ENCODE peak calls at places on chromosomes 5 and 9, in seven cellular contexts. Y is heart right ventricle, X is thoracic aorta, C is tibial artery, T is AG10803, E is A549, D is OCI-LY7. R is an unnamed sample.

GRCh38 chr9:16515207-16515606 is 355.3 kb downstream of the BNC2 start:
- DNase-seq in Y (no peak), X (no peak), C (no peak), T (no peak), E (no peak), D (no peak), R (no peak)

GRCh38 chr9:97038551-97038908 is 412 bp downstream of the CTSV start:
- DNase-seq in Y (no peak), X (no peak), C (no peak), T (no peak), E (no peak), D (no peak), R (no peak)

GRCh38 chr5:142924135-142924883 is 154.1 kb downstream of the ARHGAP26 start:
- DNase-seq in Y (no peak), X (no peak), C (no peak), T (no peak), E (peak), D (peak), R (no peak)

GRCh38 chr9:105416840-105417239 is 31.0 kb upstream of the FSD1L start:
- DNase-seq in Y (no peak), X (no peak), C (no peak), T (no peak), E (no peak), D (no peak), R (peak)

GRCh38 chr5:17428176-17428800 is 69.7 kb upstream of the TAF11L2 start:
- DNase-seq in Y (no peak), X (no peak), C (no peak), T (no peak), E (no peak), D (no peak), R (no peak)

GRCh38 chr5:55172051-55172899 is 702 bp downstream of the CDC20B start:
- DNase-seq in Y (no peak), X (no peak), C (peak), T (peak), E (peak), D (peak), R (peak)

GRCh38 chr5:5348576-5348975 is 73.9 kb upstream of the ICE1 start:
- DNase-seq in Y (no peak), X (no peak), C (no peak), T (no peak), E (no peak), D (no peak), R (no peak)

GRCh38 chr9:110443878-110444245 is 106.2 kb upstream of the TXNDC8 start:
- DNase-seq in Y (no peak), X (no peak), C (no peak), T (peak), E (no peak), D (no peak), R (no peak)

GRCh38 chr5:56305001-56305400 is 71.9 kb upstream of the ANKRD55 start:
- DNase-seq in Y (no peak), X (no peak), C (no peak), T (peak), E (no peak), D (no peak), R (no peak)

GRCh38 chr5:81553570-81554212 is 159.8 kb upstream of the ACOT12 start:
- DNase-seq in Y (no peak), X (no peak), C (no peak), T (no peak), E (no peak), D (no peak), R (no peak)

GRCh38 chr9:2178034-2178734 is 163.0 kb downstream of the SMARCA2 start:
- DNase-seq in Y (no peak), X (no peak), C (no peak), T (no peak), E (no peak), D (no peak), R (no peak)

GRCh38 chr9:20512106-20512505 is 110.2 kb downstream of the MLLT3 start:
- DNase-seq in Y (no peak), X (no peak), C (no peak), T (peak), E (peak), D (no peak), R (no peak)

GRCh38 chr9:38287420-38287985 is 105.0 kb upstream of the ALDH1B1 start:
- DNase-seq in Y (no peak), X (no peak), C (no peak), T (no peak), E (no peak), D (no peak), R (no peak)

GRCh38 chr9:107142896-107143603 is 140.0 kb upstream of the RAD23B start:
- DNase-seq in Y (no peak), X (no peak), C (no peak), T (peak), E (no peak), D (no peak), R (no peak)

GRCh38 chr5:41610402-41610801 is 100.0 kb upstream of the PLCXD3 start:
- DNase-seq in Y (no peak), X (no peak), C (no peak), T (no peak), E (no peak), D (no peak), R (no peak)

GRCh38 chr5:26942481-26942880 is 95.9 kb downstream of the CDH9 start:
- DNase-seq in Y (no peak), X (no peak), C (no peak), T (no peak), E (no peak), D (no peak), R (no peak)

GRCh38 chr5:59125961-59126360 is 543.1 kb downstream of the RAB3C start:
- DNase-seq in Y (no peak), X (no peak), C (no peak), T (no peak), E (no peak), D (no peak), R (no peak)

GRCh38 chr5:33275921-33276705 is 164.7 kb upstream of the TARS1 start:
- DNase-seq in Y (no peak), X (no peak), C (no peak), T (peak), E (no peak), D (no peak), R (no peak)

GRCh38 chr5:163532203-163532892 is 26.9 kb downstream of the MAT2B start:
- DNase-seq in Y (no peak), X (no peak), C (no peak), T (no peak), E (no peak), D (no peak), R (no peak)

GRCh38 chr9:68975644-68976043 is 38.3 kb downstream of the PRKACG start:
- DNase-seq in Y (no peak), X (no peak), C (no peak), T (no peak), E (no peak), D (no peak), R (no peak)

GRCh38 chr5:92565673-92566072 is 1015.3 kb downstream of the NR2F1-AS1 start:
- DNase-seq in Y (no peak), X (no peak), C (no peak), T (no peak), E (no peak), D (no peak), R (no peak)

GRCh38 chr9:130993303-130994030 is 15.5 kb upstream of the LAMC3 start:
- DNase-seq in Y (no peak), X (no peak), C (no peak), T (no peak), E (no peak), D (no peak), R (no peak)

GRCh38 chr9:136671646-136672430 is 9.1 kb downstream of the EGFL7 start:
- DNase-seq in Y (peak), X (no peak), C (no peak), T (no peak), E (peak), D (peak), R (no peak)

GRCh38 chr9:134605351-134605968 is 36.1 kb upstream of the COL5A1 start:
- DNase-seq in Y (no peak), X (no peak), C (no peak), T (no peak), E (no peak), D (no peak), R (no peak)

GRCh38 chr9:4979224-4979623 is 5.8 kb upstream of the JAK2 start:
- DNase-seq in Y (no peak), X (no peak), C (no peak), T (peak), E (no peak), D (no peak), R (no peak)

GRCh38 chr9:76560481-76560891 is 101.5 kb downstream of the GCNT1 start:
- DNase-seq in Y (no peak), X (no peak), C (no peak), T (peak), E (no peak), D (no peak), R (no peak)

GRCh38 chr9:83177747-83178146 is 114.8 kb upstream of the RASEF start:
- DNase-seq in Y (no peak), X (no peak), C (no peak), T (no peak), E (no peak), D (no peak), R (no peak)

GRCh38 chr5:2702096-2702879 is 49.2 kb downstream of the IRX2 start:
- DNase-seq in Y (no peak), X (no peak), C (no peak), T (no peak), E (no peak), D (no peak), R (no peak)

GRCh38 chr5:38921174-38921573 is 75.4 kb downstream of the OSMR start:
- DNase-seq in Y (no peak), X (no peak), C (no peak), T (no peak), E (peak), D (no peak), R (no peak)

GRCh38 chr9:128098017-128098935 is 29.3 kb downstream of the PTGES2 start:
- DNase-seq in Y (peak), X (peak), C (peak), T (peak), E (peak), D (no peak), R (no peak)

GRCh38 chr5:117888688-117889087 is 1099.7 kb downstream of the DTWD2 start:
- DNase-seq in Y (no peak), X (no peak), C (no peak), T (no peak), E (no peak), D (peak), R (peak)

GRCh38 chr5:54764691-54765090 is 220.7 kb downstream of the ESM1 start:
- DNase-seq in Y (no peak), X (no peak), C (no peak), T (peak), E (no peak), D (no peak), R (no peak)

GRCh38 chr9:118961857-118962256 is 407.4 kb downstream of the BRINP1 start:
- DNase-seq in Y (no peak), X (no peak), C (no peak), T (peak), E (peak), D (no peak), R (no peak)

GRCh38 chr5:143887901-143888648 is 76.1 kb downstream of the HMHB1 start:
- DNase-seq in Y (no peak), X (no peak), C (no peak), T (peak), E (no peak), D (no peak), R (no peak)

GRCh38 chr9:127014210-127014609 is 99.6 kb downstream of the RALGPS1 start:
- DNase-seq in Y (no peak), X (no peak), C (no peak), T (peak), E (no peak), D (no peak), R (no peak)

GRCh38 chr5:153831976-153832375 is 206.7 kb downstream of the FAM114A2 start:
- DNase-seq in Y (no peak), X (no peak), C (no peak), T (peak), E (peak), D (peak), R (peak)

GRCh38 chr5:153824909-153825308 is 213.8 kb downstream of the FAM114A2 start:
- DNase-seq in Y (no peak), X (no peak), C (no peak), T (no peak), E (no peak), D (peak), R (no peak)

DNA sequence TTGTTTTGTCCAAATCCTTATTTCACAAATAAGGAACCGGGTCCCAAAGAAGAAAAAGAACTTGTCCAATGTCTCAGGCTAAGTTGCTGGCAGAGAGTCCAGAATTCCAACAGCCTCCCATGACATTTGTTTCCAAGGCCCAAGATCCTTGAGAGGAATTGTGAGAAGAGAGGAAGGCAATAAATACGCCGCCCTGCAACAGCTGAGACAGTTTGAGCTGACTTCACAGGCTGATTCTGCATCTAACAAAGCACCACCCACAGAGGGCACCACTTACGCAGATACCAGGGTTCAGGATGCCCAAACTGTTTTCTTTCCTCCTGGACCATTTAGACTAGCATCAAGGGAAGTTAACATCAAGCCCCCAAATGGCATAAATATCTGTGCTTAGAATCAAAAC is 211.3 kb downstream of the FAM114A2 start:
- DNase-seq in Y (no peak), X (no peak), C (peak), T (peak), E (no peak), D (peak), R (no peak)
- TF ChIP-seq CTCF in Y (no peak), X (no peak), C (no peak), T (peak), E (no peak), D (peak), R (peak)

GRCh38 chr9:115107701-115108100 is 10.3 kb downstream of the TNC start:
- DNase-seq in Y (no peak), X (no peak), C (no peak), T (no peak), E (no peak), D (no peak), R (no peak)

GRCh38 chr9:115104908-115105307 is 13.0 kb downstream of the TNC start:
- DNase-seq in Y (no peak), X (no peak), C (no peak), T (peak), E (no peak), D (no peak), R (no peak)

GRCh38 chr9:115103746-115104477 is 14.0 kb downstream of the TNC start:
- DNase-seq in Y (no peak), X (no peak), C (no peak), T (peak), E (no peak), D (no peak), R (no peak)

GRCh38 chr9:115106001-115106400 is 12.0 kb downstream of the TNC start:
- DNase-seq in Y (no peak), X (no peak), C (no peak), T (no peak), E (peak), D (no peak), R (no peak)

GRCh38 chr9:115106642-115107041 is 11.3 kb downstream of the TNC start:
- DNase-seq in Y (no peak), X (no peak), C (no peak), T (peak), E (no peak), D (no peak), R (no peak)
- H3K4me3 ChIP-seq in Y (no peak), X (no peak), C (no peak), T (no peak), E (no peak), D (no peak), R (no peak)

DNA sequence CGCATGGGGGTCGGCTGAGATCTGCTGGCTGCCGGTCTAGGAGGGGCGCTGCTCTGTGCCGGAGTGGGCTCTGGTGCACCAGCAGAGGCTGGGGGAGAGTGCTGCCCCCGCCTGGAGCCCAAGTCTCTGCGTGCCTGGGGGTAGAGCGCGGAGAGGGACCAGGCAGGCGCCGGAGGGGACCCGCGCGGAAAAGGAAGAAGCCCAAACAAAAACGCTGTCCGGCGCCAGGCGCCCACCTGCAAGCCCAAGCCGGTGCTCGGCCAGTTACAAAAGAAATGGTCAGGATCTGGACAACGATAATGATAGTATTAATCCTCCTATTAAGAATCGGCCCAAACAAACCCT is 575 bp upstream of the S1PR3 start:
- DNase-seq in Y (peak), X (no peak), C (no peak), T (no peak), E (peak), D (peak), R (no peak)
- TF ChIP-seq CTCF in Y (no peak), X (no peak), C (no peak), T (no peak), E (no peak), D (peak), R (no peak)

GRCh38 chr9:129321511-129322021 is 143.5 kb upstream of the IER5L start:
- DNase-seq in Y (no peak), X (no peak), C (peak), T (no peak), E (no peak), D (no peak), R (no peak)
- H3K4me3 ChIP-seq in Y (peak), X (peak), C (peak), T (peak), E (no peak), D (no peak), R (no peak)

GRCh38 chr9:114385412-114386181 is 2.2 kb downstream of the AKNA start:
- DNase-seq in Y (peak), X (peak), C (peak), T (peak), E (no peak), D (peak), R (peak)

GRCh38 chr9:114383866-114384231 is 3.9 kb downstream of the AKNA start:
- DNase-seq in Y (no peak), X (no peak), C (no peak), T (no peak), E (no peak), D (no peak), R (no peak)

GRCh38 chr9:114384836-114385411 is 2.9 kb downstream of the AKNA start:
- DNase-seq in Y (no peak), X (no peak), C (no peak), T (no peak), E (no peak), D (no peak), R (no peak)

GRCh38 chr9:114380988-114381387 is 6.8 kb downstream of the AKNA start:
- DNase-seq in Y (no peak), X (no peak), C (no peak), T (no peak), E (no peak), D (no peak), R (no peak)

DNA sequence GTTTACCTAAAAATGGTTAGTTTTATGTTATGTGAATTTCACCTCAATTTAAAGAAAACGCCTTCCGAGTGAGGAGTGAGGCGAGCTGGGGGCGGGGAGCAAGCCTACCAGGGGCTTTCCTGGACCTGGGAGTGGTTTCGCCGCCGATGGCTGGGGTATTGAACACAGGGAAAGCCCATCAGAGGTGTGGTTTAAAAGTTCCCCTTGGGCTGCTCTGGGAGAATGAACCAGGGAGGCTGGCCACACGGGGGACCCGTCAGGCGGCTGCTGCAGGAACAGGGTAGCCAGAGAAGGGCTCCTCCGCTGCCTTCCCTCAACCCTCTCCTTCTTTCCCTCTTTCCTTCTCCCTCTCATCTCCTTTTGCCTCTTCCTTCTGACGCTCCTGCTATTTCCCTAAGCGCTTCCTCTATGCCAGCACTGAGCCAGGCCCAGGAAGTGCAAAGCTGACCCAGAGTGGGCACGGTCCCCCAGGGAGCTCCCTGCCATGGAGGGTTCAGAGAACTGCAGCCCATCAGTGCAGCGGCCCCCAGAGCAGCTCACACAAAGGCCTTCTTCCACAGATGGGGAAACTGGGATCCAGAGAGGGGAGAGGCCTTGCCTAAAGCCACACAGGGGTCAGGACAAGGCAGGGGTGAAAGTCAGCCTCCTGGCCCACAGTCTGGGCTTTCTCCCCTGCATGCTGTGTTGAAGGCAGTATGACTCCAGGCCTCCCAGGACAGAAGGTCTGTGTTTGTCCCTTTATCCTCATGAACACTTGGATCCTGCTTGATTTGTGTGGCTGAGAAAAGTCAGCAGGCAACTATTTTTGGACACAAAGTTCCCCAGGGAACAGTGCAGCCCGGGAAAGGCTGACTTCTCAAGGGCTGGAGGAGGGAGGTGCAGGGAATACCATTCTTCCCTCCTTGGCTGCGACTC is 4.6 kb downstream of the AKNA start:
- DNase-seq in Y (peak), X (no peak), C (peak), T (peak), E (no peak), D (no peak), R (no peak)
- TF ChIP-seq CTCF in Y (no peak), X (no peak), C (peak), T (peak), E (no peak), D (no peak), R (peak)

DNA sequence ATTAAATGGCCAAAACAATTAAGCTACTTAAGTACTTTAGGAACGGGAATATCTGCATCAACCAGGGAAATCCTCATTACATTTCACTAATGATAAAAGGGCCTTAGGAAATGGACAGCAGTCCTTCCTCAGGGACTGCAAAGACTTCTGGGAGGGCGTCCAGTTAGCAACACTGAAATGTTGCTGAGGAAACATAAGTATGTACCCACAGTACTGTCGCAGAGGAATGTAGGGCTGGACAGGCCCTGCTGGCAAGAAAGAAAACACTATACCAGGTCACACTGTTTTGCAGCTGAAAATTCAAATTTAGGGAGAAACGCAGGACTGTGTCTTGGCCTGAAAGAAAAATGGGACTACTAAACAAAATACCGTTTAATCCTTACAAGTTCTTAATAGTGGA is 1.3 kb downstream of the C5orf15 start:
- DNase-seq in Y (no peak), X (no peak), C (no peak), T (peak), E (no peak), D (no peak), R (no peak)
- H3K4me3 ChIP-seq in Y (peak), X (peak), C (peak), T (peak), E (peak), D (peak), R (peak)

GRCh38 chr5:114898602-114899001 is 271.1 kb downstream of the TRIM36 start:
- DNase-seq in Y (no peak), X (no peak), C (no peak), T (no peak), E (no peak), D (peak), R (no peak)
- TF ChIP-seq CTCF in Y (no peak), X (no peak), C (no peak), T (no peak), E (no peak), D (peak), R (peak)

R was measured in GM12864.